ENCODE peak calls at places on chromosome 15, in four cellular contexts. One of them, this sample, is unnamed.

GRCh38 chr15:33789141-33789540 is 179.2 kb upstream of the CHRM5 start:
- DNase-seq in H1: no peak
- DNase-seq in activated naive CD4-positive, alpha-beta T cell: no peak
- DNase-seq in caudate nucleus: no peak
- DNase-seq in this sample: no peak

GRCh38 chr15:79593119-79593869 is 161.2 kb downstream of the MINAR1 start:
- DNase-seq in activated naive CD4-positive, alpha-beta T cell: no peak
- DNase-seq in caudate nucleus: no peak
- DNase-seq in H1: no peak
- DNase-seq in this sample: no peak

GRCh38 chr15:45448516-45448915 is 70.2 kb upstream of the GATM start:
- DNase-seq in caudate nucleus: no peak
- DNase-seq in H1: no peak
- DNase-seq in activated naive CD4-positive, alpha-beta T cell: no peak
- DNase-seq in this sample: no peak

GRCh38 chr15:38991126-38991525 is 426.5 kb upstream of the RASGRP1 start:
- DNase-seq in caudate nucleus: no peak
- DNase-seq in activated naive CD4-positive, alpha-beta T cell: no peak
- DNase-seq in H1: no peak
- DNase-seq in this sample: peak; percentile 31

GRCh38 chr15:39628821-39629220 is 47.9 kb downstream of the THBS1 start:
- DNase-seq in H1: no peak
- DNase-seq in activated naive CD4-positive, alpha-beta T cell: no peak
- DNase-seq in caudate nucleus: no peak
- DNase-seq in this sample: no peak

GRCh38 chr15:78320173-78320572 is 20.0 kb upstream of the CRABP1 start:
- DNase-seq in activated naive CD4-positive, alpha-beta T cell: no peak
- DNase-seq in caudate nucleus: no peak
- DNase-seq in H1: no peak
- DNase-seq in this sample: no peak

GRCh38 chr15:53831907-53832793 is 72.7 kb upstream of the WDR72 start:
- DNase-seq in activated naive CD4-positive, alpha-beta T cell: no peak
- DNase-seq in caudate nucleus: no peak
- DNase-seq in H1: no peak
- DNase-seq in this sample: no peak

GRCh38 chr15:101107625-101108457 is 144.0 kb downstream of the CHSY1 start:
- DNase-seq in activated naive CD4-positive, alpha-beta T cell: no peak
- DNase-seq in H1: no peak
- DNase-seq in caudate nucleus: no peak
- DNase-seq in this sample: no peak

GRCh38 chr15:85707519-85708338 is 87.0 kb downstream of the KLHL25 start:
- DNase-seq in H1: no peak
- DNase-seq in activated naive CD4-positive, alpha-beta T cell: no peak
- DNase-seq in caudate nucleus: no peak
- DNase-seq in this sample: no peak